ENCODE peak calls at places on chromosomes 7 and 10, in nine cellular contexts. One of them, this sample, is unnamed.
A peak's percentile ranks its signal among the peaks of the same experiment; 100 is the strongest.

GRCh38 chr10:98172495-98172894 is 38.0 kb downstream of the R3HCC1L start:
- DNase-seq in cardiac muscle cell: no peak
- DNase-seq in left ventricle myocardium inferior: no peak
- DNase-seq in PC-9: no peak
- DNase-seq in heart left ventricle: no peak
- DNase-seq in right cardiac atrium: no peak
- DNase-seq in choroid plexus epithelial cell: no peak
- DNase-seq in AG10803: peak; percentile 27
- DNase-seq in fibroblast of lung: peak; percentile 43
- DNase-seq in this sample: no peak

GRCh38 chr10:75612904-75613684 is 181.7 kb downstream of the LRMDA start:
- DNase-seq in fibroblast of lung: peak; percentile 85
- DNase-seq in left ventricle myocardium inferior: no peak
- DNase-seq in cardiac muscle cell: peak; percentile 95
- DNase-seq in choroid plexus epithelial cell: peak; percentile 1
- DNase-seq in heart left ventricle: peak; percentile 28
- DNase-seq in PC-9: no peak
- DNase-seq in AG10803: peak; percentile 81
- DNase-seq in right cardiac atrium: no peak
- DNase-seq in this sample: no peak

GRCh38 chr10:89032141-89032814 is 41.7 kb downstream of the FAS start:
- DNase-seq in cardiac muscle cell: peak; percentile 75
- DNase-seq in left ventricle myocardium inferior: peak; percentile 26
- DNase-seq in fibroblast of lung: peak; percentile 86
- DNase-seq in PC-9: peak; percentile 90
- DNase-seq in choroid plexus epithelial cell: peak; percentile 87
- DNase-seq in AG10803: peak; percentile 76
- DNase-seq in heart left ventricle: no peak
- DNase-seq in right cardiac atrium: peak; percentile 35
- DNase-seq in this sample: peak; percentile 91

GRCh38 chr10:77865585-77866324 is 60.8 kb downstream of the DLG5 start:
- DNase-seq in heart left ventricle: no peak
- DNase-seq in right cardiac atrium: no peak
- DNase-seq in cardiac muscle cell: no peak
- DNase-seq in choroid plexus epithelial cell: no peak
- DNase-seq in PC-9: no peak
- DNase-seq in fibroblast of lung: no peak
- DNase-seq in left ventricle myocardium inferior: no peak
- DNase-seq in AG10803: no peak
- DNase-seq in this sample: no peak

GRCh38 chr7:138964838-138965436 is 16.3 kb downstream of the KIAA1549 start:
- DNase-seq in choroid plexus epithelial cell: no peak
- DNase-seq in PC-9: no peak
- DNase-seq in fibroblast of lung: no peak
- DNase-seq in AG10803: no peak
- DNase-seq in heart left ventricle: no peak
- DNase-seq in right cardiac atrium: no peak
- DNase-seq in left ventricle myocardium inferior: no peak
- DNase-seq in cardiac muscle cell: no peak
- DNase-seq in this sample: no peak

GRCh38 chr7:106723398-106723797 is 62.4 kb upstream of the CCDC71L start:
- DNase-seq in heart left ventricle: no peak
- DNase-seq in PC-9: no peak
- DNase-seq in AG10803: no peak
- DNase-seq in left ventricle myocardium inferior: no peak
- DNase-seq in cardiac muscle cell: no peak
- DNase-seq in right cardiac atrium: no peak
- DNase-seq in choroid plexus epithelial cell: no peak
- DNase-seq in fibroblast of lung: no peak
- DNase-seq in this sample: no peak

GRCh38 chr7:80087768-80088170 is 46.9 kb upstream of the GNAI1 start:
- DNase-seq in right cardiac atrium: no peak
- DNase-seq in PC-9: no peak
- DNase-seq in AG10803: peak; percentile 17
- DNase-seq in cardiac muscle cell: no peak
- DNase-seq in heart left ventricle: no peak
- DNase-seq in left ventricle myocardium inferior: no peak
- DNase-seq in choroid plexus epithelial cell: peak; percentile 62
- DNase-seq in fibroblast of lung: no peak
- DNase-seq in this sample: no peak

GRCh38 chr10:93813507-93814465 is 56.0 kb downstream of the LGI1 start:
- DNase-seq in PC-9: peak; percentile 43
- DNase-seq in cardiac muscle cell: peak; percentile 48
- DNase-seq in heart left ventricle: peak; percentile 48
- DNase-seq in choroid plexus epithelial cell: peak; percentile 41
- DNase-seq in left ventricle myocardium inferior: peak; percentile 41
- DNase-seq in fibroblast of lung: peak; percentile 37
- DNase-seq in AG10803: peak; percentile 34
- DNase-seq in right cardiac atrium: peak; percentile 85
- DNase-seq in this sample: no peak

GRCh38 chr7:47551550-47552121 is 30.3 kb downstream of the TNS3 start:
- DNase-seq in fibroblast of lung: no peak
- DNase-seq in PC-9: no peak
- DNase-seq in heart left ventricle: peak; percentile 86
- DNase-seq in AG10803: no peak
- DNase-seq in left ventricle myocardium inferior: peak; percentile 68
- DNase-seq in cardiac muscle cell: no peak
- DNase-seq in right cardiac atrium: peak; percentile 83
- DNase-seq in choroid plexus epithelial cell: no peak
- DNase-seq in this sample: no peak

GRCh38 chr10:51651063-51651462 is 48.3 kb downstream of the CSTF2T start:
- DNase-seq in PC-9: no peak
- DNase-seq in heart left ventricle: no peak
- DNase-seq in AG10803: peak; percentile 53
- DNase-seq in fibroblast of lung: peak; percentile 9
- DNase-seq in left ventricle myocardium inferior: no peak
- DNase-seq in right cardiac atrium: no peak
- DNase-seq in choroid plexus epithelial cell: peak; percentile 42
- DNase-seq in cardiac muscle cell: peak; percentile 34
- DNase-seq in this sample: peak; percentile 35

GRCh38 chr10:27359792-27360320 is 119.3 kb upstream of the ACBD5 start:
- DNase-seq in fibroblast of lung: no peak
- DNase-seq in cardiac muscle cell: no peak
- DNase-seq in heart left ventricle: no peak
- DNase-seq in choroid plexus epithelial cell: no peak
- DNase-seq in right cardiac atrium: peak; percentile 50
- DNase-seq in PC-9: no peak
- DNase-seq in AG10803: no peak
- DNase-seq in left ventricle myocardium inferior: no peak
- DNase-seq in this sample: no peak

GRCh38 chr10:31618541-31619291 is 299.7 kb downstream of the ZEB1 start:
- DNase-seq in right cardiac atrium: peak; percentile 87
- DNase-seq in heart left ventricle: peak; percentile 75
- DNase-seq in cardiac muscle cell: peak; percentile 74
- DNase-seq in AG10803: peak; percentile 99
- DNase-seq in PC-9: no peak
- DNase-seq in choroid plexus epithelial cell: peak; percentile 14
- DNase-seq in fibroblast of lung: peak; percentile 95
- DNase-seq in left ventricle myocardium inferior: peak; percentile 68
- DNase-seq in this sample: peak; percentile 72

GRCh38 chr7:129436335-129436923 is 2.2 kb downstream of the STRIP2 start:
- DNase-seq in cardiac muscle cell: no peak
- DNase-seq in left ventricle myocardium inferior: no peak
- DNase-seq in PC-9: no peak
- DNase-seq in heart left ventricle: no peak
- DNase-seq in AG10803: no peak
- DNase-seq in fibroblast of lung: no peak
- DNase-seq in right cardiac atrium: no peak
- DNase-seq in choroid plexus epithelial cell: no peak
- DNase-seq in this sample: no peak

GRCh38 chr10:99292159-99292558 is 37.0 kb upstream of the CNNM1 start:
- DNase-seq in AG10803: peak; percentile 94
- DNase-seq in left ventricle myocardium inferior: no peak
- DNase-seq in heart left ventricle: no peak
- DNase-seq in cardiac muscle cell: peak; percentile 6
- DNase-seq in PC-9: peak; percentile 36
- DNase-seq in choroid plexus epithelial cell: no peak
- DNase-seq in fibroblast of lung: peak; percentile 46
- DNase-seq in right cardiac atrium: no peak
- DNase-seq in this sample: peak; percentile 78

GRCh38 chr7:34939175-34939574 is 98.1 kb downstream of the DPY19L1 start:
- DNase-seq in AG10803: peak; percentile 31
- DNase-seq in cardiac muscle cell: peak; percentile 92
- DNase-seq in heart left ventricle: no peak
- DNase-seq in fibroblast of lung: peak; percentile 76
- DNase-seq in right cardiac atrium: no peak
- DNase-seq in PC-9: no peak
- DNase-seq in choroid plexus epithelial cell: peak; percentile 94
- DNase-seq in left ventricle myocardium inferior: no peak
- DNase-seq in this sample: peak; percentile 47

GRCh38 chr7:45574521-45575500 is 643 bp downstream of the ADCY1 start:
- DNase-seq in cardiac muscle cell: peak; percentile 63
- DNase-seq in AG10803: peak; percentile 37
- DNase-seq in PC-9: no peak
- DNase-seq in fibroblast of lung: peak; percentile 64
- DNase-seq in left ventricle myocardium inferior: peak; percentile 35
- DNase-seq in right cardiac atrium: peak; percentile 78
- DNase-seq in heart left ventricle: no peak
- DNase-seq in choroid plexus epithelial cell: peak; percentile 59
- DNase-seq in this sample: peak; percentile 74

GRCh38 chr10:11887381-11888227 is 64.4 kb downstream of the PROSER2 start:
- DNase-seq in heart left ventricle: peak; percentile 15
- DNase-seq in right cardiac atrium: no peak
- DNase-seq in cardiac muscle cell: no peak
- DNase-seq in left ventricle myocardium inferior: no peak
- DNase-seq in fibroblast of lung: no peak
- DNase-seq in choroid plexus epithelial cell: no peak
- DNase-seq in PC-9: no peak
- DNase-seq in AG10803: no peak
- DNase-seq in this sample: no peak

GRCh38 chr10:11208908-11209809 is 191.5 kb downstream of the CELF2 start:
- DNase-seq in cardiac muscle cell: no peak
- DNase-seq in AG10803: no peak
- DNase-seq in right cardiac atrium: no peak
- DNase-seq in choroid plexus epithelial cell: no peak
- DNase-seq in heart left ventricle: no peak
- DNase-seq in fibroblast of lung: no peak
- DNase-seq in left ventricle myocardium inferior: no peak
- DNase-seq in PC-9: no peak
- DNase-seq in this sample: no peak

GRCh38 chr10:49631975-49632374 is 18.1 kb downstream of the CHAT start:
- DNase-seq in choroid plexus epithelial cell: no peak
- DNase-seq in PC-9: no peak
- DNase-seq in left ventricle myocardium inferior: no peak
- DNase-seq in cardiac muscle cell: no peak
- DNase-seq in heart left ventricle: no peak
- DNase-seq in right cardiac atrium: no peak
- DNase-seq in fibroblast of lung: no peak
- DNase-seq in AG10803: no peak
- DNase-seq in this sample: no peak

GRCh38 chr10:92965314-92965713 is 95.3 kb upstream of the CYP26C1 start:
- DNase-seq in fibroblast of lung: peak; percentile 51
- DNase-seq in PC-9: peak; percentile 45
- DNase-seq in heart left ventricle: no peak
- DNase-seq in cardiac muscle cell: peak; percentile 73
- DNase-seq in AG10803: peak; percentile 57
- DNase-seq in choroid plexus epithelial cell: peak; percentile 74
- DNase-seq in left ventricle myocardium inferior: no peak
- DNase-seq in right cardiac atrium: no peak
- DNase-seq in this sample: peak; percentile 66

GRCh38 chr7:33012364-33012763 is 50.2 kb downstream of the NT5C3A start:
- DNase-seq in left ventricle myocardium inferior: no peak
- DNase-seq in AG10803: no peak
- DNase-seq in fibroblast of lung: no peak
- DNase-seq in choroid plexus epithelial cell: no peak
- DNase-seq in cardiac muscle cell: no peak
- DNase-seq in PC-9: no peak
- DNase-seq in heart left ventricle: no peak
- DNase-seq in right cardiac atrium: no peak
- DNase-seq in this sample: no peak

GRCh38 chr7:120834726-120835125 is 23.2 kb downstream of the TSPAN12 start:
- DNase-seq in heart left ventricle: no peak
- DNase-seq in cardiac muscle cell: no peak
- DNase-seq in choroid plexus epithelial cell: no peak
- DNase-seq in right cardiac atrium: no peak
- DNase-seq in fibroblast of lung: no peak
- DNase-seq in AG10803: no peak
- DNase-seq in left ventricle myocardium inferior: no peak
- DNase-seq in PC-9: no peak
- DNase-seq in this sample: no peak

GRCh38 chr7:2104107-2104710 is 128.5 kb downstream of the MAD1L1 start:
- DNase-seq in PC-9: no peak
- DNase-seq in cardiac muscle cell: peak; percentile 97
- DNase-seq in AG10803: peak; percentile 91
- DNase-seq in heart left ventricle: peak; percentile 90
- DNase-seq in left ventricle myocardium inferior: peak; percentile 87
- DNase-seq in choroid plexus epithelial cell: peak; percentile 85
- DNase-seq in right cardiac atrium: peak; percentile 94
- DNase-seq in fibroblast of lung: peak; percentile 84
- DNase-seq in this sample: peak; percentile 92
- H3K4me3 ChIP-seq in PC-9: no peak overlapping the region
- H3K4me3 ChIP-seq in cardiac muscle cell: no peak overlapping the region
- H3K4me3 ChIP-seq in AG10803: peak overlapping the region; percentile 8
- H3K4me3 ChIP-seq in heart left ventricle: peak overlapping the region; percentile 24
- H3K4me3 ChIP-seq in left ventricle myocardium inferior: peak overlapping the region; percentile 40
- H3K4me3 ChIP-seq in choroid plexus epithelial cell: no peak overlapping the region
- H3K4me3 ChIP-seq in right cardiac atrium: no peak overlapping the region
- H3K4me3 ChIP-seq in fibroblast of lung: no peak overlapping the region
- H3K4me3 ChIP-seq in this sample: no peak overlapping the region

GRCh38 chr7:137791947-137792346 is 54.8 kb downstream of the DGKI start:
- DNase-seq in cardiac muscle cell: no peak
- DNase-seq in fibroblast of lung: no peak
- DNase-seq in heart left ventricle: no peak
- DNase-seq in right cardiac atrium: no peak
- DNase-seq in PC-9: no peak
- DNase-seq in AG10803: no peak
- DNase-seq in choroid plexus epithelial cell: no peak
- DNase-seq in left ventricle myocardium inferior: no peak
- DNase-seq in this sample: no peak
- H3K4me3 ChIP-seq in cardiac muscle cell: no peak overlapping the region
- H3K4me3 ChIP-seq in fibroblast of lung: no peak overlapping the region
- H3K4me3 ChIP-seq in heart left ventricle: no peak overlapping the region
- H3K4me3 ChIP-seq in right cardiac atrium: no peak overlapping the region
- H3K4me3 ChIP-seq in PC-9: no peak overlapping the region
- H3K4me3 ChIP-seq in AG10803: no peak overlapping the region
- H3K4me3 ChIP-seq in choroid plexus epithelial cell: no peak overlapping the region
- H3K4me3 ChIP-seq in left ventricle myocardium inferior: no peak overlapping the region
- H3K4me3 ChIP-seq in this sample: no peak overlapping the region

GRCh38 chr10:2207246-2207922 is 470.1 kb upstream of the ADARB2 start:
- DNase-seq in fibroblast of lung: no peak
- DNase-seq in heart left ventricle: no peak
- DNase-seq in AG10803: no peak
- DNase-seq in choroid plexus epithelial cell: no peak
- DNase-seq in cardiac muscle cell: no peak
- DNase-seq in left ventricle myocardium inferior: no peak
- DNase-seq in PC-9: no peak
- DNase-seq in right cardiac atrium: no peak
- DNase-seq in this sample: no peak
- H3K4me3 ChIP-seq in fibroblast of lung: no peak overlapping the region
- H3K4me3 ChIP-seq in heart left ventricle: no peak overlapping the region
- H3K4me3 ChIP-seq in AG10803: no peak overlapping the region
- H3K4me3 ChIP-seq in choroid plexus epithelial cell: no peak overlapping the region
- H3K4me3 ChIP-seq in cardiac muscle cell: no peak overlapping the region
- H3K4me3 ChIP-seq in left ventricle myocardium inferior: no peak overlapping the region
- H3K4me3 ChIP-seq in PC-9: no peak overlapping the region
- H3K4me3 ChIP-seq in right cardiac atrium: no peak overlapping the region
- H3K4me3 ChIP-seq in this sample: no peak overlapping the region

DNA sequence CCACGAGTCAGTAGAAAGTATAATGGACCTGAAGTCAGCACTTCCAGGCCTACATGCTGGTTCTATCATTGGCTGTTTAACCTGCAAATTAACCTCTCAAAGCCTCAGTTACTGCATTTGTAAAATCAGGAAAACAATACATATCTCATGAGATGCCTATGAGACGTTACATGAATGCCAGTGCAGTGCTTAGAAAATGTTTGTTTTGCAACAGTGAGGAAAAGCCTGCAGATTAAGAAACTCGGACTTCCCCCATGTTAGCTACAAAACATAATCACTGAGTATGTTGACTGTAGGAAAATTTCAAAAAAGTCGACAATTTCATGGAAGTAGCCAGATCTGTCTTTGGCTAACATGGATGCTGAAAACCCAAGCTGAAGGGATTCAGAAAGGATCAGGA is 121.5 kb downstream of the TRIL start:
- DNase-seq in right cardiac atrium: no peak
- DNase-seq in cardiac muscle cell: no peak
- DNase-seq in heart left ventricle: no peak
- DNase-seq in AG10803: no peak
- DNase-seq in choroid plexus epithelial cell: peak; percentile 24
- DNase-seq in fibroblast of lung: no peak
- DNase-seq in PC-9: no peak
- DNase-seq in left ventricle myocardium inferior: no peak
- DNase-seq in this sample: no peak
- H3K4me3 ChIP-seq in right cardiac atrium: no peak overlapping the region
- H3K4me3 ChIP-seq in cardiac muscle cell: no peak overlapping the region
- H3K4me3 ChIP-seq in heart left ventricle: no peak overlapping the region
- H3K4me3 ChIP-seq in AG10803: no peak overlapping the region
- H3K4me3 ChIP-seq in choroid plexus epithelial cell: no peak overlapping the region
- H3K4me3 ChIP-seq in fibroblast of lung: no peak overlapping the region
- H3K4me3 ChIP-seq in PC-9: no peak overlapping the region
- H3K4me3 ChIP-seq in left ventricle myocardium inferior: no peak overlapping the region
- H3K4me3 ChIP-seq in this sample: no peak overlapping the region